ENCODE peak calls at places on chromosomes 4 and X, in eight cellular contexts. M is CD8-positive, alpha-beta T cell; E is hepatocyte; G is stomach; P is mesendoderm; T is naive thymus-derived CD4-positive, alpha-beta T cell; D is fibroblast of lung; O is right lobe of liver. J is an unnamed sample.

GRCh38 chr4:663046-663437 is 11.0 kb downstream of the ATP5ME start:
- DNase-seq in M (no peak), E (no peak), G (no peak), P (no peak), T (no peak), D (no peak), O (no peak), J (no peak)

GRCh38 chrX:78029663-78030062 is 60.2 kb upstream of the PGAM4 start:
- DNase-seq in M (no peak), E (peak; percentile 8), G (no peak), P (peak; percentile 18), T (no peak), D (peak; percentile 6), O (no peak), J (no peak)

GRCh38 chrX:119094819-119095218 is 22.0 kb downstream of the CT47C1 start:
- DNase-seq in M (no peak), E (no peak), G (no peak), P (no peak), T (no peak), D (no peak), O (no peak), J (no peak)

GRCh38 chr4:32499176-32499575 is 1779.0 kb downstream of the PCDH7 start:
- DNase-seq in M (no peak), E (no peak), G (no peak), P (no peak), T (no peak), D (peak; percentile 65), O (no peak), J (no peak)

GRCh38 chr4:48290146-48290772 is 20.6 kb upstream of the TEC start:
- DNase-seq in M (no peak), E (peak; percentile 16), G (no peak), P (peak; percentile 20), T (no peak), D (no peak), O (no peak), J (no peak)

GRCh38 chrX:4710618-4711433 is 997.4 kb upstream of the PRKX start:
- DNase-seq in M (no peak), E (peak; percentile 76), G (peak; percentile 76), P (peak; percentile 58), T (no peak), D (peak; percentile 6), O (no peak), J (no peak)

GRCh38 chr4:163332526-163333405 is at the start of gene NPY1R:
- DNase-seq in M (no peak), E (peak; percentile 88), G (peak; percentile 65), P (peak; percentile 91), T (peak; percentile 10), D (peak; percentile 77), O (peak; percentile 76), J (peak; percentile 69)

GRCh38 chr4:128455076-128455345 is 167.4 kb upstream of the PGRMC2 start:
- DNase-seq in M (no peak), E (no peak), G (no peak), P (no peak), T (no peak), D (no peak), O (no peak), J (no peak)

GRCh38 chrX:39841604-39842003 is 256.2 kb downstream of the BCOR start:
- DNase-seq in M (no peak), E (no peak), G (no peak), P (no peak), T (no peak), D (no peak), O (no peak), J (no peak)

GRCh38 chrX:151985955-151986354 is 11.5 kb upstream of the GABRE start:
- DNase-seq in M (no peak), E (peak; percentile 39), G (no peak), P (no peak), T (no peak), D (peak; percentile 55), O (no peak), J (no peak)

GRCh38 chrX:142089193-142089592 is 115.9 kb downstream of the MAGEC2 start:
- DNase-seq in M (no peak), E (peak; percentile 17), G (no peak), P (peak; percentile 11), T (no peak), D (peak; percentile 3), O (no peak), J (no peak)

GRCh38 chr4:74100531-74100930 is 1.5 kb upstream of the CXCL2 start:
- DNase-seq in M (no peak), E (peak; percentile 19), G (no peak), P (no peak), T (no peak), D (no peak), O (no peak), J (no peak)

GRCh38 chr4:101304916-101305315 is 42.4 kb downstream of the PPP3CA start:
- DNase-seq in M (no peak), E (no peak), G (no peak), P (peak; percentile 50), T (no peak), D (peak; percentile 85), O (no peak), J (no peak)

GRCh38 chr4:184265566-184266351 is 48.1 kb upstream of the ENPP6 start:
- DNase-seq in M (peak; percentile 45), E (no peak), G (no peak), P (peak; percentile 76), T (no peak), D (peak; percentile 49), O (no peak), J (no peak)

GRCh38 chr4:76702440-76703122 is 195.4 kb downstream of the SOWAHB start:
- DNase-seq in M (no peak), E (no peak), G (no peak), P (no peak), T (no peak), D (no peak), O (no peak), J (no peak)

GRCh38 chr4:7358100-7358735 is 76.5 kb downstream of the PSAPL1 start:
- DNase-seq in M (no peak), E (peak; percentile 42), G (peak; percentile 31), P (peak; percentile 36), T (no peak), D (peak; percentile 96), O (no peak), J (peak; percentile 69)

GRCh38 chr4:168524006-168524405 is 27.2 kb downstream of the PALLD start:
- DNase-seq in M (no peak), E (no peak), G (no peak), P (no peak), T (no peak), D (peak; percentile 87), O (no peak), J (no peak)

GRCh38 chr4:24796632-24797031 is 1.3 kb downstream of the SOD3 start:
- DNase-seq in M (no peak), E (no peak), G (no peak), P (no peak), T (no peak), D (no peak), O (no peak), J (no peak)

GRCh38 chr4:24799196-24799543 is 3.8 kb downstream of the SOD3 start:
- DNase-seq in M (no peak), E (no peak), G (no peak), P (no peak), T (no peak), D (no peak), O (no peak), J (no peak)

GRCh38 chr4:24799544-24800272 is 4.3 kb downstream of the SOD3 start:
- DNase-seq in M (no peak), E (no peak), G (no peak), P (peak; percentile 8), T (no peak), D (peak; percentile 32), O (no peak), J (peak; percentile 70)

GRCh38 chr4:24800273-24800880 is 5.0 kb downstream of the SOD3 start:
- DNase-seq in M (no peak), E (no peak), G (no peak), P (peak; percentile 5), T (no peak), D (no peak), O (no peak), J (peak; percentile 47)

DNA sequence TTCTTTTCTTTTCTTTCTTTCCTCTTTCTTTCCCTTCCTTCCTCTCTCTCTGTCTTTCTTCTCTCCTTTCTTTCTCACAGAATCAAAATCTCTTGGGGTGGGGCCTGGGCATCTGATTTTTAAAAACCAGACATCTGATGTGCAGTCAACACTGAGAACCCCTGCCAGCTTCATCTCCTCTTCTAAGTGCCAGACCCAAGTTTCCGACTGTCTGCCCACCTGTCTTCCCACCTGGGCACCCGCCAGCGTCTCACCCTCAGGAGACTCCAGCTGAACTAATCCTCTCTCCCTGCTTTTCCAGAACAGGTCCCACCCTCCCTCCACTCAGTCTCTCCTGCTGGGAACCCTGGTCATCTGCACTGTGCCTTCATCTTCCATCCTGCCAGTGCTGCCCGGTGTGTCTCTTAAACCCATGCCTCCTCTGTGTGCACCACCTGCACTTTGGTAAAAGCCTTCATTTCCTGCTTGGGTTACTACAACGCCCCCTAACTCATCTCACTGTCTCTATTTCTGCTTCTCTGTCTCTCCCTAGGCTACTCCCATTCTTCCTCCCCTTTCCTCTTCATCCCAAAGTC is 2.8 kb downstream of the SOD3 start:
- DNase-seq in M (no peak), E (no peak), G (no peak), P (no peak), T (no peak), D (no peak), O (no peak), J (no peak)
- H3K4me1 ChIP-seq in M (no peaks in the 10 kb centered on the region), E (peaks cover 14% of the 10 kb centered on the region), G (peaks cover 70% of the 10 kb centered on the region), P (peaks cover 10% of the 10 kb centered on the region), T (no peaks in the 10 kb centered on the region), D (peaks cover 9% of the 10 kb centered on the region), O (no peaks in the 10 kb centered on the region), J (peaks cover 6% of the 10 kb centered on the region)

GRCh38 chr4:122845066-122845465 is 18.4 kb downstream of the FGF2 start:
- DNase-seq in M (no peak), E (no peak), G (no peak), P (no peak), T (no peak), D (peak; percentile 24), O (no peak), J (no peak)
- H3K4me1 ChIP-seq in M (no peaks in the 10 kb centered on the region), E (no peaks in the 10 kb centered on the region), G (peaks cover 16% of the 10 kb centered on the region), P (peaks cover 7% of the 10 kb centered on the region), T (no peaks in the 10 kb centered on the region), D (peaks cover 4% of the 10 kb centered on the region), O (no peaks in the 10 kb centered on the region), J (peaks cover 6% of the 10 kb centered on the region)

DNA sequence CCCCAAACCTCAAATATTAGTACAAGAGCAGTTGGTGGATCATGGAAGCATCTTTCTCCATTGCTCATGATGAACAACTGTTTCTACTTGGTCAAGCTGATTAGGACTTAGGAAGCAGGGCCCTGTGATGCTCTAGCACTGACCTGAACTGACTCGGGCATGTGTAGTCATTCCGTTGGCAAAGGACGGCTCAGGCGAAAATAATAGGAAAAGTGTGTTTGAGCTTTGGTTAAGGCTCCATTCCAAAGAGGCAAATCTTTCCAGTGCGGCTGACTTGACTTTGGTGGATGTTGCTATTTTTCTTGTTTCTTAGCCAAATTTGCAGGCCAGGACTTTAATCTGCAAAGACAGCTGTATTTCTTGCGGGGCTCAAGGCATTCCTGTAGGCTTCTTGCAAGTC is 39.5 kb downstream of the ZNF518B start:
- DNase-seq in M (no peak), E (no peak), G (no peak), P (no peak), T (no peak), D (peak; percentile 5), O (no peak), J (no peak)
- H3K4me1 ChIP-seq in M (peaks cover 41% of the 10 kb centered on the region), E (peaks cover 3% of the 10 kb centered on the region), G (no peaks in the 10 kb centered on the region), P (no peaks in the 10 kb centered on the region), T (peaks cover 4% of the 10 kb centered on the region), D (no peaks in the 10 kb centered on the region), O (no peaks in the 10 kb centered on the region), J (no peaks in the 10 kb centered on the region)

DNA sequence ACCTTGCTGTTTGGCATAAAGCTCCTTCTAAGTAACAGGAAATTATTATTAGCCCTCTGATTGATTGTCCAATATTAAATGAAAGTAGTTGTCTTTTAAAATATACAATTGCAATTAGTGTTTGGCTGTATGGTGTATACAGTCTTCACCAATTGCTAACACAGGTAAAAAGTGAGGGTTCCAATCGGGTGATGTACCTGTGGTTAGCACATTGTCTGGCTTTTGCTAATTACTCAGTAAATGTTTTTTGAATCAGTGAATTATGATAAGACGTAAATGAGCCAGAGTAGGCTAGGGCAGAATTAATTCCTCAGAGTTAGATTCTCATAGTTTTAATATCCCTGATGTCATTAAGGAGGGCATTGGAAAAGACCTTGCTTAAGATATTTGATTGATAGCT is 205.7 kb upstream of the CASK start:
- DNase-seq in M (no peak), E (no peak), G (no peak), P (no peak), T (no peak), D (no peak), O (no peak), J (no peak)
- H3K4me1 ChIP-seq in M (peaks cover 19% of the 10 kb centered on the region), E (no peaks in the 10 kb centered on the region), G (no peaks in the 10 kb centered on the region), P (no peaks in the 10 kb centered on the region), T (peaks cover 9% of the 10 kb centered on the region), D (no peaks in the 10 kb centered on the region), O (no peaks in the 10 kb centered on the region), J (no peaks in the 10 kb centered on the region)

J was measured in right cardiac atrium.